ENCODE peak calls at places on chromosomes 6 and 20, in nine cellular contexts. Q is endothelial cell of umbilical vein, Z is NB4, C is esophagus squamous epithelium, A is sigmoid colon, K is transverse colon, L is Peyer's patch, X is H1, Y is heart left ventricle. R is an unnamed sample.

GRCh38 chr20:5871720-5872410 is 78.5 kb downstream of the TRMT6 start:
- DNase-seq in Q (no peak), Z (no peak), C (no peak), A (no peak), K (no peak), L (no peak), X (no peak), Y (no peak), R (no peak)

GRCh38 chr6:12635375-12635774 is 81.2 kb upstream of the PHACTR1 start:
- DNase-seq in Q (no peak), Z (no peak), C (no peak), A (no peak), K (no peak), L (no peak), X (no peak), Y (no peak), R (no peak)

GRCh38 chr6:33144373-33144772 is 47.9 kb downstream of the COL11A2 start:
- DNase-seq in Q (peak), Z (peak), C (no peak), A (no peak), K (no peak), L (no peak), X (no peak), Y (no peak), R (no peak)

GRCh38 chr20:42494290-42494689 is 695.4 kb downstream of the PTPRT start:
- DNase-seq in Q (no peak), Z (no peak), C (no peak), A (no peak), K (no peak), L (no peak), X (no peak), Y (no peak), R (no peak)

GRCh38 chr20:58888521-58889333 is 36.2 kb downstream of the GNAS start:
- DNase-seq in Q (peak), Z (peak), C (peak), A (peak), K (peak), L (peak), X (peak), Y (peak), R (peak)

GRCh38 chr6:153312633-153313032 is 181.6 kb upstream of the RGS17 start:
- DNase-seq in Q (peak), Z (peak), C (no peak), A (no peak), K (peak), L (no peak), X (peak), Y (peak), R (no peak)

GRCh38 chr6:112640895-112641294 is 293.8 kb downstream of the RFPL4B start:
- DNase-seq in Q (no peak), Z (no peak), C (no peak), A (no peak), K (no peak), L (no peak), X (no peak), Y (no peak), R (no peak)

GRCh38 chr6:170114956-170115855 is 175.7 kb downstream of the DLL1 start:
- DNase-seq in Q (no peak), Z (no peak), C (no peak), A (peak), K (no peak), L (no peak), X (peak), Y (peak), R (no peak)

GRCh38 chr6:32845381-32845884 is 1.6 kb upstream of the PSMB8 start:
- DNase-seq in Q (no peak), Z (peak), C (no peak), A (peak), K (peak), L (peak), X (no peak), Y (no peak), R (no peak)

GRCh38 chr20:5996765-5997164 is 46.3 kb downstream of the MCM8 start:
- DNase-seq in Q (no peak), Z (peak), C (no peak), A (no peak), K (peak), L (no peak), X (no peak), Y (no peak), R (no peak)

GRCh38 chr6:34912715-34913464 is 23.8 kb downstream of the ANKS1A start:
- DNase-seq in Q (peak), Z (peak), C (no peak), A (no peak), K (no peak), L (no peak), X (no peak), Y (no peak), R (no peak)

GRCh38 chr6:56842602-56843475 is 112.1 kb upstream of the BEND6 start:
- DNase-seq in Q (peak), Z (peak), C (no peak), A (peak), K (peak), L (no peak), X (peak), Y (peak), R (no peak)

GRCh38 chr20:47667086-47667485 is 118.2 kb downstream of the SULF2 start:
- DNase-seq in Q (no peak), Z (no peak), C (no peak), A (no peak), K (no peak), L (no peak), X (no peak), Y (no peak), R (no peak)

GRCh38 chr6:8268606-8269005 is 166.3 kb upstream of the EEF1E1 start:
- DNase-seq in Q (no peak), Z (no peak), C (no peak), A (no peak), K (no peak), L (no peak), X (no peak), Y (no peak), R (no peak)

GRCh38 chr20:36463212-36464061 is 77.9 kb upstream of the MYL9 start:
- DNase-seq in Q (peak), Z (no peak), C (no peak), A (no peak), K (no peak), L (no peak), X (no peak), Y (no peak), R (no peak)

GRCh38 chr20:36467076-36467999 is 74.0 kb upstream of the MYL9 start:
- DNase-seq in Q (peak), Z (no peak), C (no peak), A (peak), K (peak), L (peak), X (no peak), Y (peak), R (no peak)

GRCh38 chr20:36466089-36466488 is 75.2 kb upstream of the MYL9 start:
- DNase-seq in Q (peak), Z (no peak), C (no peak), A (no peak), K (no peak), L (no peak), X (no peak), Y (no peak), R (no peak)

GRCh38 chr20:36462440-36463211 is 78.7 kb upstream of the MYL9 start:
- DNase-seq in Q (peak), Z (peak), C (no peak), A (peak), K (peak), L (peak), X (peak), Y (peak), R (no peak)

DNA sequence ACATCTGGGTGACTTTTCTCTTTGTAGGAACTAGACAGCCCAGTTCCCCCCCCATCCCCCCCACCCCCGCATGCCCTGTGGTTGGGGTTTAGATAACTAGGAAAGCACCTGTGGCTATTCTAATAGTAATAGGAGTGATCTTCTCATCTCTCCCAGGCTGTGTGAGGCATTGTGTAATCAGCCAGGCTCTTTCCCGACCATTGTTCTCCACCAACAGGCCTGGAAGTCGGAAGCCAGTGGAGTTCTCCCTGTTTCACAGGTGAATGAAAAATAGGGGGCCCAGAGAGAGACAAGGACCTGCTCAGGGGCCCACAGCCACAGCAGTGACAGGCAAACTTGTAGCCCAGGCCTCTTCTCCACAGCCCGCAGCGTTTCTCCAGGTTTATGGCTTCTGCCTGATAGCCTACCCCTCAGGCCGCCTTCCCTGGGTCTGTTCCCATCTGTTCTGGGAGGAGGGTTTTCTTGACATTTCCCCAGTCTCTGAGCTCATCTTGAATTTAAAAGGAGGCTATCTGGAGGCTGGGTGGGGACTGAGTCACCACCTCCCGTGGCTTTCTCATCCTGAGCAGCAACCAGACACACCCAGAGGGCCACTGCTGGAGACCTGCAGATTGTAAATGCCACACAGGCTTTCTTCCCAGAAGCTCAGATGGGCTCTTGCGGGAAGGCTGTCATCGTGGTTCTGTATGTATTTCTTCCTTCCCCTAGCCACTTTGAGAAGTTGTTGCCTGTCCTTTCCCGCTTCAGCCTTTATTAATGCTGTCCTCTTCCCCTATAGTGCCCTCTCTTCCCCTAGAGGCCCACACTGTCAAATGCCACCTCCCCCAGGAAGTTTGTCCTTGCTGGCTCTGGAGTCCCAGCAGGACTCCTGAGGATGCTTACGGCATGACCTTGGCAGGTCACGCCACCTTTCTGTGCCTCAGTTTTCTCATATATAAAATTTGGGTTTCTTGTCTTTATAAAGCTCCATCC is 75.9 kb upstream of the MYL9 start:
- DNase-seq in Q (peak), Z (peak), C (no peak), A (peak), K (peak), L (no peak), X (no peak), Y (peak), R (no peak)
- TF ChIP-seq POLR2A in Q (no peak), Z (no peak), C (no peak), A (no peak), K (peak), L (no peak), X (no peak), Y (no peak), R (no peak)

DNA sequence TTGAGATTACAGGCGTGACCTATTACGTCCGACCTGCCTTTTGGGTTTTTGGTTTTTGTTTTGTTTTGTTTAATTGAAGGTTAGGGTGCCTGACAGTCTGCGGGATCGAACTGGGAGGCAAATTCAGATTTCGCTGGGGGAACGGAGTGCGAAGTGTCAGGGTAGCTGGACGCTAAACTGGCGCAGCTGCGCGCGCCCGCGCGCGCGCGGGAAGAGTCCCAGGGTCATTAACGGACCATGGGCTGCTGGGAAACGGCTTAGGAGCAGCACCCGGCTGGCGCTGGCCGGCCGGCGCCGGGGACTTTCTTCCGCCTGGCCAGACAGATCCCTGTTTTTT is 6.8 kb downstream of the HSPA1B start:
- DNase-seq in Q (no peak), Z (peak), C (no peak), A (peak), K (peak), L (peak), X (peak), Y (peak), R (peak)
- TF ChIP-seq POLR2A in Q (no peak), Z (no peak), C (no peak), A (peak), K (peak), L (peak), X (no peak), Y (peak), R (no peak)

GRCh38 chr6:83439201-83439600 is 8.3 kb upstream of the ME1 start:
- DNase-seq in Q (no peak), Z (no peak), C (no peak), A (no peak), K (no peak), L (no peak), X (no peak), Y (no peak), R (no peak)
- TF ChIP-seq POLR2A in Q (no peak), Z (no peak), C (no peak), A (no peak), K (no peak), L (no peak), X (no peak), Y (no peak), R (no peak)

GRCh38 chr6:91506509-91506908 is 919.6 kb upstream of the MAP3K7 start:
- DNase-seq in Q (no peak), Z (no peak), C (no peak), A (no peak), K (no peak), L (no peak), X (no peak), Y (no peak), R (no peak)

GRCh38 chr6:91505199-91505598 is 918.3 kb upstream of the MAP3K7 start:
- DNase-seq in Q (no peak), Z (no peak), C (no peak), A (no peak), K (no peak), L (no peak), X (no peak), Y (no peak), R (no peak)

GRCh38 chr6:91509039-91509438 is 922.2 kb upstream of the MAP3K7 start:
- DNase-seq in Q (no peak), Z (no peak), C (no peak), A (no peak), K (no peak), L (no peak), X (no peak), Y (no peak), R (no peak)

GRCh38 chr6:91509711-91510110 is 922.8 kb upstream of the MAP3K7 start:
- DNase-seq in Q (peak), Z (no peak), C (no peak), A (no peak), K (no peak), L (no peak), X (no peak), Y (no peak), R (no peak)
- TF ChIP-seq POLR2A in Q (no peak), Z (no peak), C (no peak), A (no peak), K (no peak), L (no peak), X (no peak), Y (no peak), R (no peak)

DNA sequence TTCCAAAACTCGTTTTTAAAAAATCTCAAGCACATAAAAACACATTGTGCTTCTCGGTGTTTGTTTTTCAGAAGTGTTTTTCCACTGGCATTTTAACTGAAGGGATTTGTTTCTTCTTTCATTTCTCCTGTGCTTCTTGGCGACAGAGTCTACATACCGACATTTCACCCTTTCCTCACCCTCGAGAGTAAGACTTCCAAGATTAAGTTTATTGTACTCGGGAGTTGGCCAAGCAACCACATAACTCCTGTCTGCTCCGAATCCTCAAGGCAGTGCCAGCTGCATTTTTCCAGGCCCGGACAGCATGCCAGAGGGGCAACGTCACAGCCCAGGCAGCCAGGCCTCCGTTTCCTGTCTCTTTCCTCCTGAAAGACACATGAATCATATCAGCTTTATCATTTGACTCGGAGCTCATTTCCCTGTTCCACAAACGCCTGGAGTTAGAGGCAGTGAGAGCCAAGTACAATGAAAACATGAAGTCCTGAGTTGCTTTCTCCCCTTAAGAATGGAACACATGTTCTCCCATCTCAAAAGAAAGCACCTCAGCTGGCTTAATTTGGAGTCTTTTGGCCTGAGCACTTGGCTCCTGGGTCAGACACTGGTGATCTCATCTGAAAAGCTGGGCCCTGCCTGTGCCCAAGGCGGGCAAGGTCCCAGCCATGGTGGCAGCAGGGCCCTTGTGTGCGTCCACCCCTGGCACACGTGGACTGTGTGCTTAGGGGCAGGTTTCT is 23.2 kb upstream of the FAM50B start:
- DNase-seq in Q (peak), Z (no peak), C (no peak), A (peak), K (peak), L (no peak), X (no peak), Y (peak), R (peak)
- TF ChIP-seq POLR2A in Q (no peak), Z (no peak), C (no peak), A (no peak), K (no peak), L (no peak), X (no peak), Y (no peak), R (no peak)

GRCh38 chr6:108322728-108323127 is 27.9 kb downstream of the AFG1L start:
- DNase-seq in Q (no peak), Z (no peak), C (no peak), A (no peak), K (no peak), L (no peak), X (no peak), Y (no peak), R (no peak)
- TF ChIP-seq POLR2A in Q (no peak), Z (no peak), C (no peak), A (no peak), K (no peak), L (no peak), X (no peak), Y (no peak), R (no peak)

GRCh38 chr20:50883856-50884255 is 47.4 kb downstream of the ADNP start:
- DNase-seq in Q (no peak), Z (no peak), C (no peak), A (no peak), K (no peak), L (no peak), X (no peak), Y (no peak), R (no peak)
- TF ChIP-seq POLR2A in Q (no peak), Z (no peak), C (no peak), A (no peak), K (no peak), L (no peak), X (no peak), Y (no peak), R (no peak)

DNA sequence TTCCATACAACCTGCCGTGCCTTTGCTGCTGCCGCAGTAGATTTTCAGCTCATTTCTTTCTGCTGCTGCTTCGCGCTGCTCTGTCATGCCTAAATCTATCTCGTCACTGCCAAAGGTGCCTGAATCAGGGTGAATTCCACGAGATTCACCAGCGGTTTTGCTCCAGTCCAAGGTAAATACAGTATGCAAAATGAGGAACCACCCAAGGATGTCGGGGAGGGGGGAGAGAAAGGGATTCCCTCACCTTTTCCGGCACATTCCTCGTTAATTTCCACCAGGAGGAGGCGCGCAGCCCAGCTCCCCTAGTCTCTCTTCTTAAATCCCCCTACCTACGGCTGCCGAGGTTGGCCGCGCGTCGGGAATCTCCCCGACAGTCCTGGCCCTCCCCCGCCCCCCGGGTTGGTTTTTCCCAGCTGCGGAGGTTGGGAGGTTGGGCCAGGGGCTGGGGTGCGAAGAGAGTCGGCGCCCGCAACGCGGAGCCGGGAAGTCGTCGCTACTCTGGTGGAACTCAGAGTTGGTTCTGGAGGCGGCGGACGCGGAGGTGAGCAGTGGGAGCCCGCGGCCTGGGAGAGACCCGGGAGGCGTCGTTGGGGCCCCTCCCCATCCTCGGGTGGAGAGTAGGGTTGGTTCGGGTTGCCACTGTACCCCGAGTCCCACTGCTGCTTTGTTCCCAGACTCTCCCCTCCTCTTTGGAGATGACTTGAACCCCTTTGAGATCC is at the start of gene TPBG:
- DNase-seq in Q (peak), Z (no peak), C (no peak), A (peak), K (peak), L (no peak), X (peak), Y (peak), R (peak)
- TF ChIP-seq POLR2A in Q (no peak), Z (no peak), C (no peak), A (no peak), K (peak), L (peak), X (peak), Y (no peak), R (peak)

GRCh38 chr6:117303323-117303722 is 38.0 kb downstream of the VGLL2 start:
- DNase-seq in Q (no peak), Z (no peak), C (no peak), A (no peak), K (no peak), L (no peak), X (no peak), Y (no peak), R (no peak)
- TF ChIP-seq POLR2A in Q (no peak), Z (no peak), C (no peak), A (no peak), K (no peak), L (no peak), X (no peak), Y (no peak), R (no peak)

R was measured in breast epithelium.